ENCODE peak calls at places on chromosomes 13 and 19, in six cellular contexts. One of them, this sample, is unnamed.

GRCh38 chr19:39135701-39136100 is 10.1 kb downstream of the PAK4 start:
- DNase-seq in A549: no peak
- DNase-seq in K562: no peak
- DNase-seq in WTC11: no peak
- DNase-seq in H1: no peak
- DNase-seq in HepG2: no peak
- DNase-seq in this sample: no peak

GRCh38 chr13:23628250-23628649 is 58.0 kb downstream of the TNFRSF19 start:
- DNase-seq in A549: no peak
- DNase-seq in K562: no peak
- DNase-seq in WTC11: no peak
- DNase-seq in H1: no peak
- DNase-seq in HepG2: no peak
- DNase-seq in this sample: no peak

GRCh38 chr13:30382836-30383525 is 39.3 kb upstream of the UBE2L5 start:
- DNase-seq in A549: no peak
- DNase-seq in K562: no peak
- DNase-seq in WTC11: no peak
- DNase-seq in H1: no peak
- DNase-seq in HepG2: no peak
- DNase-seq in this sample: no peak

GRCh38 chr13:111912453-111912866 is 154.5 kb upstream of the SOX1 start:
- DNase-seq in A549: no peak
- DNase-seq in K562: no peak
- DNase-seq in WTC11: peak
- DNase-seq in H1: peak
- DNase-seq in HepG2: no peak
- DNase-seq in this sample: no peak

GRCh38 chr19:40690050-40690698 is at the start of gene NUMBL:
- DNase-seq in A549: no peak
- DNase-seq in K562: no peak
- DNase-seq in WTC11: no peak
- DNase-seq in H1: no peak
- DNase-seq in HepG2: no peak
- DNase-seq in this sample: no peak

GRCh38 chr19:32397736-32398135 is 7.8 kb upstream of the DPY19L3 start:
- DNase-seq in A549: peak
- DNase-seq in K562: peak
- DNase-seq in WTC11: no peak
- DNase-seq in H1: no peak
- DNase-seq in HepG2: peak
- DNase-seq in this sample: no peak

GRCh38 chr13:104008571-104009435 is 942.6 kb upstream of the SLC10A2 start:
- DNase-seq in A549: no peak
- DNase-seq in K562: no peak
- DNase-seq in WTC11: no peak
- DNase-seq in H1: no peak
- DNase-seq in HepG2: no peak
- DNase-seq in this sample: peak

GRCh38 chr19:46789371-46789770 is 977 bp upstream of the SLC1A5 start:
- DNase-seq in A549: no peak
- DNase-seq in K562: no peak
- DNase-seq in WTC11: no peak
- DNase-seq in H1: no peak
- DNase-seq in HepG2: no peak
- DNase-seq in this sample: no peak

GRCh38 chr19:51702754-51703654 is 9.9 kb downstream of the SPACA6 start:
- DNase-seq in A549: no peak
- DNase-seq in K562: peak
- DNase-seq in WTC11: peak
- DNase-seq in H1: peak
- DNase-seq in HepG2: no peak
- DNase-seq in this sample: peak

GRCh38 chr13:40986328-40986856 is 32.7 kb downstream of the ELF1 start:
- DNase-seq in A549: peak
- DNase-seq in K562: no peak
- DNase-seq in WTC11: no peak
- DNase-seq in H1: no peak
- DNase-seq in HepG2: peak
- DNase-seq in this sample: no peak

GRCh38 chr13:50421457-50422130 is 406.4 kb downstream of the KCNRG start:
- DNase-seq in A549: no peak
- DNase-seq in K562: no peak
- DNase-seq in WTC11: no peak
- DNase-seq in H1: no peak
- DNase-seq in HepG2: no peak
- DNase-seq in this sample: peak

GRCh38 chr13:19959831-19960672 is 1.5 kb downstream of the ZMYM2 start:
- DNase-seq in A549: peak
- DNase-seq in K562: peak
- DNase-seq in WTC11: peak
- DNase-seq in H1: peak
- DNase-seq in HepG2: peak
- DNase-seq in this sample: peak

GRCh38 chr13:51559916-51560315 is 24.3 kb upstream of the WDFY2 start:
- DNase-seq in A549: no peak
- DNase-seq in K562: no peak
- DNase-seq in WTC11: no peak
- DNase-seq in H1: no peak
- DNase-seq in HepG2: no peak
- DNase-seq in this sample: no peak

GRCh38 chr13:91058066-91058465 is 289.4 kb upstream of the MIR17HG start:
- DNase-seq in A549: peak
- DNase-seq in K562: no peak
- DNase-seq in WTC11: peak
- DNase-seq in H1: no peak
- DNase-seq in HepG2: no peak
- DNase-seq in this sample: no peak

GRCh38 chr19:7415163-7415856 is 66.6 kb downstream of the ARHGEF18 start:
- DNase-seq in A549: peak
- DNase-seq in K562: no peak
- DNase-seq in WTC11: no peak
- DNase-seq in H1: no peak
- DNase-seq in HepG2: peak
- DNase-seq in this sample: no peak

GRCh38 chr13:25462301-25463125 is 90.7 kb downstream of the ATP8A2 start:
- DNase-seq in A549: no peak
- DNase-seq in K562: no peak
- DNase-seq in WTC11: no peak
- DNase-seq in H1: no peak
- DNase-seq in HepG2: no peak
- DNase-seq in this sample: no peak

GRCh38 chr19:10817291-10818038 is 18.5 kb downstream of the TMED1 start:
- DNase-seq in A549: no peak
- DNase-seq in K562: no peak
- DNase-seq in WTC11: no peak
- DNase-seq in H1: no peak
- DNase-seq in HepG2: no peak
- DNase-seq in this sample: no peak

GRCh38 chr19:10815969-10816635 is 19.9 kb downstream of the TMED1 start:
- DNase-seq in A549: no peak
- DNase-seq in K562: no peak
- DNase-seq in WTC11: no peak
- DNase-seq in H1: no peak
- DNase-seq in HepG2: no peak
- DNase-seq in this sample: no peak

GRCh38 chr19:10815007-10815531 is 20.9 kb downstream of the TMED1 start:
- DNase-seq in A549: no peak
- DNase-seq in K562: no peak
- DNase-seq in WTC11: no peak
- DNase-seq in H1: no peak
- DNase-seq in HepG2: no peak
- DNase-seq in this sample: no peak

GRCh38 chr19:10818306-10819123 is 17.5 kb downstream of the TMED1 start:
- DNase-seq in A549: no peak
- DNase-seq in K562: no peak
- DNase-seq in WTC11: no peak
- DNase-seq in H1: no peak
- DNase-seq in HepG2: no peak
- DNase-seq in this sample: no peak

DNA sequence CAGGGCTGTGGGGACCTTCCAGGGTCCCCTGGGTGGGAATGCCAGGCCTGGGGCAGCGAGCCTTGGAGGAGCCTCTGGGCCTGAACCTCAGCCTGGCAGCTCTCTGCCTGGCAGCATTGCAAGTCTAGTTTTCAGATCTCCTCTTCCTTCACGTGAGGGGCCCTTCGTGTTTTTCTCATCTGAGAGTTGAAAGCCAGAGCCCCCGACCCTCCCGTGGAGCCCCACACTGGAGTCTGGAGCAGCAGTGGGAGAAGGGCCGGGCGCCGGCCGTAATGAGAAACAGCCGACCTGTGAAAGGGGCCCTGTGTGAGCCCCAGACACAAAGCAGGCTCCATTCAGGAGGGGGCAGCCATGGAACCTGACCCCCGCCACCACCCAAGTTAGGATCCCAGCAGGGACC is 19.3 kb downstream of the TMED1 start:
- DNase-seq in A549: no peak
- DNase-seq in K562: no peak
- DNase-seq in WTC11: no peak
- DNase-seq in H1: no peak
- DNase-seq in HepG2: no peak
- DNase-seq in this sample: no peak
- TF ChIP-seq JUN in A549: no peak
- TF ChIP-seq JUN in K562: no peak
- TF ChIP-seq JUN in WTC11: no peak
- TF ChIP-seq JUN in H1: no peak
- TF ChIP-seq JUN in HepG2: no peak
- TF ChIP-seq JUN in this sample: no peak

GRCh38 chr19:4354282-4354681 is 10.9 kb downstream of the MPND start:
- DNase-seq in A549: no peak
- DNase-seq in K562: no peak
- DNase-seq in WTC11: no peak
- DNase-seq in H1: no peak
- DNase-seq in HepG2: no peak
- DNase-seq in this sample: no peak

GRCh38 chr19:4350726-4351125 is 7.4 kb downstream of the MPND start:
- DNase-seq in A549: no peak
- DNase-seq in K562: no peak
- DNase-seq in WTC11: no peak
- DNase-seq in H1: no peak
- DNase-seq in HepG2: no peak
- DNase-seq in this sample: no peak

GRCh38 chr19:4350111-4350510 is 6.7 kb downstream of the MPND start:
- DNase-seq in A549: no peak
- DNase-seq in K562: no peak
- DNase-seq in WTC11: no peak
- DNase-seq in H1: no peak
- DNase-seq in HepG2: no peak
- DNase-seq in this sample: no peak

GRCh38 chr19:4354897-4355296 is 11.5 kb downstream of the MPND start:
- DNase-seq in A549: no peak
- DNase-seq in K562: no peak
- DNase-seq in WTC11: no peak
- DNase-seq in H1: no peak
- DNase-seq in HepG2: no peak
- DNase-seq in this sample: no peak

DNA sequence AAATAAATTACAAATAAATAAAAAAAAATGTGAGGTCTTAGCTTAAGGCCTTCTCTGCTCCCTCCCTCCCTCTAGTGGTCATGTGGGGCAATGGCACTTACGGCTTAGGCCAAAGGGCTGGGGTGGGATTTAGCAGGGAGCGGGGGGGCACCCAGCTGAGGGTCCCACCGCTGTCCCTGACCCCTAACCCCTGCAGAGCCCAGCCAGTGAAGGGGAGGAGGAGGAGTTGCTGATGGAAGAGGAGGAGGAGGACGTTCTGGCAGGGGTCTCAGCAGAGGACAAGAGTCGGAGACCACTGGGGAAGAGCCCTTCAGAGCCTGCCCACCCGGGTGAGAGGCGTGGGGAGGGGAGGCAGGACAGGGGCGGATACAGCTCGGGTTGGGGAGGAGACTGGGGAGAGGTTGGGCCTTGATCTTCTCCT is 9.3 kb downstream of the MPND start:
- DNase-seq in A549: peak
- DNase-seq in K562: peak
- DNase-seq in WTC11: peak
- DNase-seq in H1: peak
- DNase-seq in HepG2: peak
- DNase-seq in this sample: peak
- TF ChIP-seq MAX in A549: no peak
- TF ChIP-seq MAX in K562: no peak
- TF ChIP-seq MAX in WTC11: no peak
- TF ChIP-seq MAX in H1: no peak
- TF ChIP-seq MAX in HepG2: no peak
- TF ChIP-seq MAX in this sample: no peak

DNA sequence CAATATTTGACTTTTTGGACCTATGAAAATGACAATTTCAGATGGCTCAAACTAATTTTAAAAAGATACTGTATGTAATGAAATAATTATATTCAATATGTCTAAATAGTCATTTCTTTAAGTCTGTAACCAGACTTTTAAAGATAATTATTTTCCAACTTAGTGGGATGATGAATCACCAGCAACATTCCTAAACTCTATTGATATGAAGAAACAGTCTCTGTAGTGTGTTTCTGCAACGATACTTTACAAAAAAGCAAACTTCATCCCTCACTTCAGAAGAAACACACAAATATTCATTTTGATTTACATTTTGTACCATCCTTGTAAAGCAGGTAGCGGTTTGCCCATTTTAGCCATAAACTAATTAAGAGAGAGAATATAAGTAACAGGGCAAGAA is 417.4 kb downstream of the EFNB2 start:
- DNase-seq in A549: no peak
- DNase-seq in K562: no peak
- DNase-seq in WTC11: no peak
- DNase-seq in H1: no peak
- DNase-seq in HepG2: no peak
- DNase-seq in this sample: peak
- TF ChIP-seq JUN in A549: no peak
- TF ChIP-seq JUN in K562: no peak
- TF ChIP-seq JUN in WTC11: no peak
- TF ChIP-seq JUN in H1: no peak
- TF ChIP-seq JUN in HepG2: no peak
- TF ChIP-seq JUN in this sample: no peak

DNA sequence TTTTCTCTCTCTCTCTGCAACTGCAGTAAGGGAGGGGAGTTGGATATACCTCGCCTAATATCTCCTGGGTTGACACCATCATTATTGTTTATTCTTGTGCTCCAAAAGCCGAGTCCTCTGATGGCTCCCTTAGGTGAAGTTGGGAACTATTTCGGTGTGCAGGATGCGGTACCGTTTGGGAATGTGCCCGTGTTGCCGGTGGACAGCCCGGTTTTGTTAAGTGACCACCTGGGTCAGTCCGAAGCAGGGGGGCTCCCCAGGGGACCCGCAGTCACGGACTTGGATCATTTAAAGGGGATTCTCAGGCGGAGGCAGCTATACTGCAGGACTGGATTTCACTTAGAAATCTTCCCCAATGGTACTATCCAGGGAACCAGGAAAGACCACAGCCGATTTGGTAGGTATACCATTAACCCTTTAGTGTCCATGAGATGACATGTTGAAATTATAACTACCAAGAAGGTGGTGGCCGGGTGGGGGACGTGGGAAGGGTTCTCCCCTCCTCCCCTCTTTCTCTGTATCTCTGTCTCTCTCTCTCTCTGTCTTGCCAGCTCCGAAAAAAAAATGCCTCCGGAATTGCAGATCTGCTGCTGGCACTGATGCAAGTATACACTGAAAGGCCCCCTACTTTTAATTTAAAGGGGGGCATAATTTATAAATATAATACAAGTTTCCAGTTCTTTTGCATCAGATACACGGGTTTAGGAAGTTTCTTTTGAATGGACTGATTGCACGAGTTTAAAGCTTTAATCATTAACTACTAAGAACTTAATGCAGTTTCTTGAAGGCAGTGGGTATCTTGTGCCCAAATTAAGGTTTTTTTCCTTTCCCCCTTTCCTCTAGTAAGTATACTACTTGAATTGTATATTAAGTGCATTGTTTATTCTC is 1.2 kb downstream of the FGF9 start:
- DNase-seq in A549: no peak
- DNase-seq in K562: no peak
- DNase-seq in WTC11: no peak
- DNase-seq in H1: peak
- DNase-seq in HepG2: no peak
- DNase-seq in this sample: no peak
- TF ChIP-seq MAX in A549: no peak
- TF ChIP-seq MAX in K562: no peak
- TF ChIP-seq MAX in WTC11: no peak
- TF ChIP-seq MAX in H1: no peak
- TF ChIP-seq MAX in HepG2: no peak
- TF ChIP-seq MAX in this sample: no peak

This sample was measured in endothelial cell of umbilical vein.